ENCODE peak calls at places on chromosomes 3 and 15, in five cellular contexts. D is ureter; N is activated naive CD8-positive, alpha-beta T cell treated with anti-CD3 and anti-CD28 coated beads, Interleukin-2, amount 50 U/mL, for 24 hours; K is stimulated activated CD8-positive, alpha-beta memory T cell treated with anti-CD3 and anti-CD28 coated beads, Interleukin-2, amount 100 ng/mL, for 1 hour; G is HepG2. Z is an unnamed sample.

GRCh38 chr3:113551821-113552220 is 19.5 kb downstream of the SIDT1 start:
- DNase-seq in D (no peak), N (no peak), K (no peak), G (no peak), Z (no peak)

GRCh38 chr15:61050844-61051569 is 178.1 kb downstream of the RORA start:
- DNase-seq in D (no peak), N (no peak), K (no peak), G (no peak), Z (no peak)

GRCh38 chr15:29449136-29449535 is 179.5 kb upstream of the NSMCE3 start:
- DNase-seq in D (no peak), N (no peak), K (no peak), G (no peak), Z (no peak)

GRCh38 chr15:50210462-50211264 is 28.7 kb downstream of the SLC27A2 start:
- DNase-seq in D (peak), N (no peak), K (no peak), G (peak), Z (no peak)

GRCh38 chr3:64568895-64569509 is 118.8 kb downstream of the ADAMTS9 start:
- DNase-seq in D (no peak), N (no peak), K (no peak), G (no peak), Z (no peak)

GRCh38 chr15:78540955-78541743 is 905 bp downstream of the PSMA4 start:
- DNase-seq in D (no peak), N (peak), K (no peak), G (no peak), Z (no peak)

GRCh38 chr15:67523337-67523736 is 2.4 kb downstream of the C15orf61 start:
- DNase-seq in D (no peak), N (no peak), K (no peak), G (no peak), Z (no peak)

GRCh38 chr3:185649414-185649813 is 63.3 kb downstream of the SENP2 start:
- DNase-seq in D (no peak), N (no peak), K (no peak), G (no peak), Z (no peak)

GRCh38 chr15:37678124-37678523 is 256.3 kb upstream of the TMCO5A start:
- DNase-seq in D (no peak), N (no peak), K (no peak), G (no peak), Z (no peak)

Z was measured in GF-D8.